ENCODE peak calls at places on chromosomes 5 and 9, in eight cellular contexts. G is adrenal gland, D is OCI-LY7, Y is neural progenitor cell, O is tibial nerve, M is psoas muscle, N is HepG2, Z is sigmoid colon. S is an unnamed sample.

GRCh38 chr5:135821802-135822201 is 12.7 kb upstream of the SLC25A48 start:
- DNase-seq in G (no peak), D (peak), Y (no peak), O (no peak), M (no peak), N (no peak), Z (no peak), S (no peak)

GRCh38 chr9:97389249-97389648 is 22.6 kb upstream of the TDRD7 start:
- DNase-seq in G (no peak), D (no peak), Y (no peak), O (no peak), M (no peak), N (no peak), Z (no peak), S (no peak)

GRCh38 chr9:74760031-74760700 is 127.6 kb downstream of the TRPM6 start:
- DNase-seq in G (no peak), D (no peak), Y (no peak), O (no peak), M (no peak), N (peak), Z (no peak), S (no peak)

GRCh38 chr5:98927242-98927987 is 1.4 kb downstream of the CHD1 start:
- DNase-seq in G (peak), D (peak), Y (peak), O (peak), M (no peak), N (no peak), Z (peak), S (peak)

GRCh38 chr5:95872333-95873268 is 50.1 kb upstream of the GLRX start:
- DNase-seq in G (no peak), D (no peak), Y (no peak), O (no peak), M (no peak), N (no peak), Z (no peak), S (no peak)

GRCh38 chr5:1563051-1563461 is 39.3 kb upstream of the LPCAT1 start:
- DNase-seq in G (no peak), D (no peak), Y (no peak), O (no peak), M (no peak), N (no peak), Z (no peak), S (no peak)

GRCh38 chr5:160473736-160474483 is 52.3 kb downstream of the PTTG1 start:
- DNase-seq in G (no peak), D (no peak), Y (no peak), O (no peak), M (no peak), N (no peak), Z (no peak), S (no peak)

GRCh38 chr9:104868303-104868686 is 59.7 kb downstream of the ABCA1 start:
- DNase-seq in G (peak), D (no peak), Y (no peak), O (no peak), M (no peak), N (no peak), Z (no peak), S (no peak)

GRCh38 chr5:88686077-88686541 is 196.9 kb downstream of the MEF2C start:
- DNase-seq in G (no peak), D (no peak), Y (no peak), O (no peak), M (no peak), N (no peak), Z (no peak), S (no peak)

GRCh38 chr9:91589101-91589553 is 165.5 kb upstream of the NFIL3 start:
- DNase-seq in G (peak), D (no peak), Y (no peak), O (peak), M (no peak), N (no peak), Z (peak), S (no peak)

GRCh38 chr5:17732351-17732923 is 98.2 kb downstream of the TAF11L14 start:
- DNase-seq in G (no peak), D (no peak), Y (no peak), O (no peak), M (no peak), N (no peak), Z (no peak), S (no peak)

GRCh38 chr5:11324521-11325289 is 563.7 kb upstream of the DAP start:
- DNase-seq in G (no peak), D (no peak), Y (no peak), O (peak), M (no peak), N (no peak), Z (no peak), S (peak)

GRCh38 chr9:130957451-130958203 is 18.6 kb upstream of the FIBCD1 start:
- DNase-seq in G (no peak), D (no peak), Y (no peak), O (no peak), M (no peak), N (no peak), Z (no peak), S (no peak)

GRCh38 chr9:96383165-96383939 is at the start of gene SLC35D2:
- DNase-seq in G (peak), D (no peak), Y (peak), O (peak), M (peak), N (peak), Z (peak), S (peak)

GRCh38 chr9:72315089-72315509 is 49.9 kb downstream of the ZFAND5 start:
- DNase-seq in G (peak), D (no peak), Y (peak), O (peak), M (peak), N (no peak), Z (peak), S (peak)

GRCh38 chr9:82987790-82988189 is 75.2 kb downstream of the RASEF start:
- DNase-seq in G (no peak), D (no peak), Y (no peak), O (no peak), M (no peak), N (no peak), Z (no peak), S (no peak)

GRCh38 chr9:107685399-107685798 is 195.8 kb upstream of the KLF4 start:
- DNase-seq in G (no peak), D (no peak), Y (no peak), O (no peak), M (no peak), N (no peak), Z (no peak), S (no peak)

GRCh38 chr5:67770431-67771025 is 445.0 kb upstream of the PIK3R1 start:
- DNase-seq in G (no peak), D (no peak), Y (no peak), O (no peak), M (no peak), N (peak), Z (no peak), S (no peak)

GRCh38 chr5:14503017-14503680 is 78.4 kb upstream of the OTULINL start:
- DNase-seq in G (no peak), D (no peak), Y (no peak), O (no peak), M (no peak), N (no peak), Z (no peak), S (no peak)

GRCh38 chr5:177409043-177409801 is at the start of gene F12:
- DNase-seq in G (no peak), D (no peak), Y (no peak), O (no peak), M (no peak), N (peak), Z (no peak), S (no peak)

GRCh38 chr9:89883401-89884341 is 278.9 kb downstream of the GADD45G start:
- DNase-seq in G (peak), D (no peak), Y (no peak), O (no peak), M (no peak), N (no peak), Z (peak), S (no peak)

GRCh38 chr9:136759436-136760325 is 1.6 kb upstream of the LCN8 start:
- DNase-seq in G (no peak), D (no peak), Y (no peak), O (no peak), M (no peak), N (no peak), Z (peak), S (no peak)

GRCh38 chr9:82035332-82035731 is 46.8 kb downstream of the SPATA31D1 start:
- DNase-seq in G (no peak), D (no peak), Y (no peak), O (no peak), M (no peak), N (no peak), Z (no peak), S (no peak)

GRCh38 chr5:87164409-87164808 is 103.3 kb upstream of the RASA1 start:
- DNase-seq in G (no peak), D (no peak), Y (no peak), O (no peak), M (no peak), N (no peak), Z (no peak), S (no peak)

GRCh38 chr9:134494273-134494815 is 147.3 kb upstream of the COL5A1 start:
- DNase-seq in G (no peak), D (no peak), Y (no peak), O (no peak), M (no peak), N (no peak), Z (no peak), S (no peak)

GRCh38 chr5:43010956-43011355 is 29.2 kb downstream of the ANXA2R start:
- DNase-seq in G (peak), D (no peak), Y (no peak), O (peak), M (no peak), N (no peak), Z (no peak), S (no peak)

DNA sequence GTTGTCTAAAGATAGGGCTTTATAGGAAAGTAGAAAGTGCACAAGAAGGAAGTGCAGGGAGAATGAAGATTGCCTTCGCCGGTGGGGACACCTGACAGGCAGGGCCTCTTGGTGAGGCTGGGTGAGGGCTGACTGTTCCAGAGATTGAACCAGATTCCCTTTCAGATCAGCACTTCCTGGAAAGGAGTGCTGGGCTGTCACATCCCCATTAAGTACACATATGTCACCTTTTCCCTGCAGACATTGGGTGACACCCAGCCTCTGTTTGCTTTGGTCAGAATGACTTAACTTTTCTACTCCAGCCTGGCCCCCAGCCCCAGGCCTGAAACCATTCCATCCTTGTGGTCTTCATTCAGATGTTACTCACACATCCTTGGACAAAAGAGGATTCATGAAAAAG is 7.4 kb upstream of the SHROOM1 start:
- DNase-seq in G (no peak), D (no peak), Y (no peak), O (no peak), M (no peak), N (peak), Z (no peak), S (no peak)
- H3K27ac ChIP-seq in G (no peak), D (no peak), Y (no peak), O (peak), M (no peak), N (peak), Z (no peak), S (no peak)

GRCh38 chr5:125503958-125504357 is 757.5 kb upstream of the ZNF608 start:
- DNase-seq in G (no peak), D (no peak), Y (no peak), O (no peak), M (no peak), N (no peak), Z (no peak), S (no peak)
- H3K27ac ChIP-seq in G (no peak), D (no peak), Y (no peak), O (no peak), M (no peak), N (no peak), Z (no peak), S (no peak)

GRCh38 chr9:129165198-129165597 is 12.9 kb downstream of the IER5L start:
- DNase-seq in G (no peak), D (no peak), Y (no peak), O (no peak), M (no peak), N (no peak), Z (no peak), S (no peak)
- H3K27ac ChIP-seq in G (no peak), D (no peak), Y (no peak), O (peak), M (no peak), N (no peak), Z (peak), S (no peak)

DNA sequence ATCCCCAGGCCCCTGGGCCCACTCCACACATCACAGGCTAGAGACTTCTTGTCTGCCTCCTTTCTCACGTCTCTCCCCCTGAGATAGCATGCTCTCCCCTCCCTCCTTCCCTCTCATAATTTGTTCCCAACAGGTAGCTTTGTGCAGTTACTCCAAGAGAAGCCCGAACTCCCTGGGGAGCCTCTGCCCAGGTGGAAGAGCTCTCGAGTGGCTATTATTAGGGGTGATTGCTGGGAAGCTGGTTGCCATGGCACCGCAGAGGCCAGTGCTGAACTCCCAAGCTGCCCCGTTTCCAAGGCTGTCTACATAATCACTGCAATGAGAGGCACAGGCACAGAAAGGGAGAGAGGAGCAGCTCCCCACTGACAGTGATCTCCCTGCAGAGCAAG is 104.7 kb upstream of the GPR151 start:
- DNase-seq in G (peak), D (no peak), Y (peak), O (no peak), M (no peak), N (no peak), Z (no peak), S (no peak)
- H3K27ac ChIP-seq in G (no peak), D (no peak), Y (no peak), O (no peak), M (no peak), N (no peak), Z (no peak), S (peak)